ENCODE peak calls at places on chromosome 1, in five cellular contexts. Y is activated CD4-positive, alpha-beta T cell treated with anti-CD3 and anti-CD28 coated beads, Interleukin-2, amount 50 U/mL, for 24 hours; N is A172; H is lung microvascular endothelial cell; W is CD4-positive, alpha-beta T cell. S is an unnamed sample.

GRCh38 chr1:53143527-53143926 is 1.1 kb upstream of the SLC1A7 start:
- DNase-seq in Y (no peak), H (no peak), N (no peak), W (no peak), S (no peak)

GRCh38 chr1:201309420-201309819 is 26.1 kb downstream of the PKP1 start:
- DNase-seq in N (peak), W (no peak), Y (no peak), H (peak), S (no peak)

GRCh38 chr1:34199927-34200326 is 23.2 kb downstream of the C1orf94 start:
- DNase-seq in Y (no peak), N (peak), H (no peak), W (no peak), S (no peak)

GRCh38 chr1:230463326-230463725 is 37.2 kb upstream of the PGBD5 start:
- DNase-seq in H (no peak), Y (no peak), W (no peak), N (no peak), S (no peak)

GRCh38 chr1:152188673-152189591 is 29.9 kb upstream of the RPTN start:
- DNase-seq in Y (peak), H (peak), N (peak), W (peak), S (no peak)

GRCh38 chr1:9850442-9851162 is 26.8 kb upstream of the CLSTN1 start:
- DNase-seq in H (no peak), W (no peak), Y (no peak), N (no peak), S (no peak)

GRCh38 chr1:84361796-84362195 is 36.5 kb upstream of the DNASE2B start:
- DNase-seq in Y (no peak), H (no peak), N (no peak), W (no peak), S (no peak)

GRCh38 chr1:87644500-87645245 is 316.0 kb downstream of the LMO4 start:
- DNase-seq in Y (no peak), W (no peak), N (peak), H (no peak), S (no peak)

GRCh38 chr1:25795955-25796806 is 3.8 kb upstream of the SELENON start:
- DNase-seq in N (no peak), H (no peak), W (peak), Y (no peak), S (no peak)

GRCh38 chr1:221794079-221794670 is 52.3 kb upstream of the DUSP10 start:
- DNase-seq in N (no peak), W (no peak), H (peak), Y (no peak), S (no peak)

GRCh38 chr1:91730781-91731732 is 154.9 kb downstream of the TGFBR3 start:
- DNase-seq in N (peak), H (peak), W (no peak), Y (no peak), S (no peak)